ENCODE peak calls at places on chromosomes 12 and 14, in seven cellular contexts. G, T, U, Y, X, C and E are unnamed samples.

GRCh38 chr12:39573971-39574370 is 45.6 kb downstream of the ABCD2 start:
- DNase-seq in G (no peak), T (no peak), U (no peak), Y (no peak), X (no peak), C (no peak), E (no peak)

GRCh38 chr12:1666685-1667162 is 24.1 kb upstream of the ADIPOR2 start:
- DNase-seq in G (no peak), T (no peak), U (no peak), Y (no peak), X (peak; percentile 20), C (no peak), E (peak; percentile 46)

GRCh38 chr14:60094306-60094897 is 2.7 kb downstream of the PCNX4 start:
- DNase-seq in G (peak; percentile 87), T (no peak), U (no peak), Y (no peak), X (peak; percentile 16), C (no peak), E (no peak)

GRCh38 chr14:75711134-75711795 is 50.2 kb downstream of the TTLL5 start:
- DNase-seq in G (peak; percentile 67), T (no peak), U (peak; percentile 15), Y (no peak), X (peak; percentile 41), C (peak; percentile 24), E (no peak)

GRCh38 chr14:105867961-105868599 is 341.7 kb downstream of the TMEM121 start:
- DNase-seq in G (no peak), T (no peak), U (no peak), Y (no peak), X (no peak), C (no peak), E (no peak)

GRCh38 chr12:5965950-5966383 is 20.9 kb upstream of the ANO2 start:
- DNase-seq in G (peak; percentile 28), T (no peak), U (peak; percentile 15), Y (no peak), X (peak; percentile 44), C (peak; percentile 45), E (no peak)

GRCh38 chr14:99775351-99775750 is 17.9 kb upstream of the EML1 start:
- DNase-seq in G (no peak), T (no peak), U (no peak), Y (no peak), X (no peak), C (no peak), E (no peak)

GRCh38 chr12:12938541-12938940 is 13.4 kb downstream of the GPRC5D start:
- DNase-seq in G (peak; percentile 17), T (no peak), U (no peak), Y (no peak), X (no peak), C (no peak), E (no peak)

GRCh38 chr12:29655861-29656260 is 127.9 kb downstream of the TMTC1 start:
- DNase-seq in G (peak; percentile 50), T (peak; percentile 25), U (no peak), Y (no peak), X (no peak), C (no peak), E (no peak)

GRCh38 chr14:102857444-102857843 is 65.0 kb upstream of the AMN start:
- DNase-seq in G (peak; percentile 61), T (no peak), U (no peak), Y (no peak), X (no peak), C (no peak), E (no peak)

DNA sequence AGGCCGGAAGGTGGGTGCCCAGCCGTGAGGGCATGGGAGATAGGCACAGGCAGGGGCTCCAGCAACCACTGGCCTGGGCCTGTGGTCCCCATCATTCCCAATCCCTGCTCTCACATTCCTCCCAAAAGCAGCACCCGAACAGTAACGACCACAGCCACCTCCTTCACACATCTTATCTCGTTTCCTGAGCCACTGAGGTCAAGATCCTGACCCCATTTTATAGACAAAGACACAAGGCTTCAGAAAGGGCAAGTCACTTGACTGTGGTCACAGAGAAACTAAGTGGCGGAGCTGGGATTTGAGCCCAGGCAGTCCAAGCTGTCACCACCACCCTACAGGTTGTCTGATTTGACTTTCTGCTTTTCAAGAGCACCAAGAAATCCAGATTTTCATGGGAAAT is 38.9 kb downstream of the DTX1 start:
- DNase-seq in G (no peak), T (no peak), U (no peak), Y (no peak), X (no peak), C (no peak), E (no peak)
- TF ChIP-seq CTCF in G (no peak), T (no peak), U (no peak), Y (no peak), X (no peak), C (no peak), E (no peak)

GRCh38 chr12:130958557-130959140 is 4.9 kb downstream of the ADGRD1 start:
- DNase-seq in G (no peak), T (no peak), U (no peak), Y (no peak), X (no peak), C (no peak), E (no peak)
- H3K27ac ChIP-seq in G (no peak overlapping the region), T (no peak overlapping the region), U (no peak overlapping the region), Y (no peak overlapping the region), X (no peak overlapping the region), C (peak overlapping the region; percentile 39), E (no peak overlapping the region)

DNA sequence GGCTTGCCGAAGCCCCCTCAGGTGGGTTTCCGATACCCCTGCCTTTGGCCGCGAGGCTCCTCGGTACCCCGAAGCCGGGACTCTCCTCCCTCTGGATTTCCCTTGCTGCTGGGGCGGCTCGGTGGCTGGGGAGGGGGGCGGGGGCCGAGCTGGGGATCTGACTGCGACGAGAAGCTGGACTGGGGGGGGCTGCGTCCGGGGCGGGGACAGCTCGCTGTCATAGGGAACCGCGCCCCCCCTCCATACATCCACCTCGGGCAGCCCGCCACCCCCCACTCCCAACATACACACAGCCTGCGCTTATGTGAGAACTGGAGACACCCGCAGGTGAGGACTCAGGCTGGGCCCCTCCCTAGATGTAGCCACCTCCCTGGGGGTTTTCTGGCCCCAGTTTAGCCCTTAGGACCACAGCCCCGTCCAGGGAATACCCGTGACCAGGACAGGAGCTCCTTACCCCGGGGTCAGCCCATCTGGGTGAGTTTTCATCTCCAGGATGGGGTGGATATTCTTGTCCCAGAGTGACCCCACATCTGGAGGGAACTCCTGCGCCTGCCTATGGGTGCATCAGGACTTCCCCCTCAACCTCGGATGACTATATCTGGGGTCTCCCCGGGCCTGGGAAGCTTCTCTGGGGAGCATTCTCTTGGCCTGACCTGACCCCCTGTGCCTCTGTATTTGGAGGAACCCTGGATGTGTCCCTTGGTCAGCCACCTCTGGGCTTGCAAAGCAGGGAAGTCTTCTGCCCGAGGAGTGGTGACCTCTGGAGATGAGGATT is 687 bp downstream of the ASIC1 start:
- DNase-seq in G (no peak), T (no peak), U (no peak), Y (no peak), X (no peak), C (no peak), E (no peak)
- H3K4me3 ChIP-seq in G (peak overlapping the region; percentile 28), T (peak overlapping the region; percentile 79), U (peak overlapping the region; percentile 59), Y (no peak overlapping the region), X (no peak overlapping the region), C (peak overlapping the region; percentile 62), E (peak overlapping the region; percentile 84)

DNA sequence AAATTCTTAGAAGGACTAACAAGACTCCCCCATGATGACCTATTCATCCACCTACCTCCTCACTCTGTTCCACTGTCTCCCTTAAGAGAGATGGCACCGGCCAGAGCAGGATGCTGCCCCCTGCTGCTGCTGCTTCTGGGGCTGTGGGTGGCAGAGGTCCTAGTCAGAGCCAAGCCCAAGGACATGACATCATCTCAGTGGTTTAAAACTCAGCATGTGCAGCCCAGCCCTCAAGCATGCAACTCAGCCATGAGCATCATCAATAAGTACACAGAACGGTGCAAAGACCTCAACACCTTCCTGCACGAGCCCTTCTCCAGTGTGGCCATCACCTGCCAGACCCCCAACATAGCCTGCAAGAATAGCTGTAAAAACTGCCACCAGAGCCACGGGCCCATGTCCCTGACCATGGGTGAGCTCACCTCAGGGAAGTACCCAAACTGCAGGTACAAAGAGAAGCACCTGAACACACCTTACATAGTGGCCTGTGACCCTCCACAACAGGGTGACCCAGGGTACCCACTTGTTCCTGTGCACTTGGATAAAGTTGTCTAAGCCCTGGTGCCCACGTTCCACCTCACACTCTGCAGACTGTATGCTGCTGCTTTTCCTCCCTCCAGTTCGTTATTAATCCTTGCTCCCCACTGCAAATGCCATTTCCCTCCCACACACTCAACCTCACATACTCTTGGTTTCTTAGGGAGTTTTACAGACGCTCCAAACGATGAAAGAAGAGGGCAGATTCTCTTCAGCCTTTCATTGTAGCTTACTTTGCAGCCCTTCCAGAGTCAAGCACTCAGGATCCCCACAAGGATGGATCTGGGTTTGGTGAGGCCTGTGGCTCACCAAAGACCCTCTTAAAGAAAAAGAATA is at the start of gene RNASE8:
- DNase-seq in G (peak; percentile 66), T (no peak), U (no peak), Y (no peak), X (no peak), C (no peak), E (peak; percentile 33)
- TF ChIP-seq CTCF in G (peak; percentile 2), T (no peak), U (no peak), Y (no peak), X (no peak), C (no peak), E (no peak)

GRCh38 chr12:54328595-54329337 is 3.8 kb downstream of the COPZ1 start:
- DNase-seq in G (no peak), T (no peak), U (no peak), Y (no peak), X (no peak), C (no peak), E (no peak)
- H3K27ac ChIP-seq in G (peak overlapping the region; percentile 29), T (no peak overlapping the region), U (peak overlapping the region; percentile 3), Y (no peak overlapping the region), X (no peak overlapping the region), C (no peak overlapping the region), E (no peak overlapping the region)

GRCh38 chr14:91508105-91508504 is 2.0 kb downstream of the PPP4R3A start:
- DNase-seq in G (no peak), T (no peak), U (no peak), Y (no peak), X (no peak), C (no peak), E (no peak)
- H3K4me3 ChIP-seq in G (peak overlapping the region; percentile 99), T (peak overlapping the region; percentile 88), U (peak overlapping the region; percentile 84), Y (no peak overlapping the region), X (peak overlapping the region; percentile 56), C (peak overlapping the region; percentile 94), E (peak overlapping the region; percentile 84)

DNA sequence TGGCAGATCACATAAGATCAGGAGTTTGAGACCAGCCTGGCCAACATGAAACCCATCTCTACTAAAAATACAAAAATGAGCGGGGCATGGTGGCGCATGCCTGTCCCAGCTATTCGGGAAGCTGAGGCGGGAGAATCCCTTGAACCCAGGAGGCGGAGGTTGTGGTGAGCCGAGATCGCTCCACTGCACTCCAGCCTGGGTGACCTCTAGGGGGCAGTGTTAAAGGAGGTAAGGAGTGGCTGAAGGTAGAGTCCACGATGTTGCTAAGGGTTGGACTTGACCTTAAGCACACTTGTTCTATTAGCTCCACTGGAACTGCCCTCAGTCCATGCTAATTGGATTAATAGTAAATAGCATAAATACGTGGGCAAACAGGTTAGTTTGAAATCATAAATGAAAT is 62.4 kb upstream of the PSMC1 start:
- DNase-seq in G (no peak), T (no peak), U (no peak), Y (no peak), X (no peak), C (no peak), E (no peak)
- TF ChIP-seq CTCF in G (no peak), T (no peak), U (peak; percentile 69), Y (no peak), X (peak; percentile 26), C (no peak), E (no peak)